ENCODE peak calls at places on chromosomes 1 and 21, in seven cellular contexts. Z is GM23338; I is stimulated activated CD8-positive, alpha-beta memory T cell treated with anti-CD3 and anti-CD28 coated beads, Interleukin-4, amount 100 ng/mL, for 24 hours; G is T-helper 2 cell; A is neural crest cell; K is activated naive CD4-positive, alpha-beta T cell treated with anti-CD3 and anti-CD28 coated beads for 36 hours; C is CD4-positive, alpha-beta T cell. J is an unnamed sample.

GRCh38 chr1:240350910-240351331 is 259.2 kb downstream of the FMN2 start:
- DNase-seq in Z (no peak), I (no peak), G (no peak), A (no peak), K (no peak), C (no peak), J (no peak)

GRCh38 chr1:64001038-64001437 is 202.4 kb upstream of the UBE2U start:
- DNase-seq in Z (no peak), I (no peak), G (no peak), A (no peak), K (no peak), C (no peak), J (no peak)

GRCh38 chr1:58982259-58982998 is 198.6 kb upstream of the JUN start:
- DNase-seq in Z (no peak), I (no peak), G (no peak), A (no peak), K (no peak), C (no peak), J (no peak)

GRCh38 chr1:187384504-187384903 is 555.8 kb downstream of the PLA2G4A start:
- DNase-seq in Z (no peak), I (no peak), G (no peak), A (no peak), K (no peak), C (no peak), J (no peak)

GRCh38 chr1:227891223-227891954 is 56.3 kb downstream of the WNT9A start:
- DNase-seq in Z (no peak), I (no peak), G (no peak), A (peak), K (no peak), C (no peak), J (peak)

GRCh38 chr1:17617787-17618557 is 78.5 kb downstream of the ARHGEF10L start:
- DNase-seq in Z (no peak), I (no peak), G (no peak), A (no peak), K (no peak), C (no peak), J (no peak)

GRCh38 chr1:166920561-166921475 is 44.8 kb upstream of the TADA1 start:
- DNase-seq in Z (peak), I (no peak), G (no peak), A (peak), K (no peak), C (no peak), J (peak)

GRCh38 chr1:53733447-53733931 is 5.5 kb downstream of the GLIS1 start:
- DNase-seq in Z (no peak), I (no peak), G (no peak), A (no peak), K (no peak), C (no peak), J (no peak)

GRCh38 chr1:11648732-11649158 is 5.5 kb downstream of the FBXO2 start:
- DNase-seq in Z (peak), I (no peak), G (peak), A (no peak), K (peak), C (peak), J (peak)

GRCh38 chr1:71521655-71522264 is 440.9 kb upstream of the ZRANB2 start:
- DNase-seq in Z (peak), I (no peak), G (no peak), A (peak), K (peak), C (no peak), J (peak)

GRCh38 chr1:17119744-17120482 is 662 bp upstream of the PADI2 start:
- DNase-seq in Z (peak), I (no peak), G (no peak), A (no peak), K (no peak), C (no peak), J (no peak)

GRCh38 chr1:8903410-8903809 is 24.9 kb upstream of the ENO1 start:
- DNase-seq in Z (no peak), I (no peak), G (no peak), A (no peak), K (peak), C (no peak), J (no peak)

GRCh38 chr1:22613226-22613918 is 23.1 kb upstream of the C1QA start:
- DNase-seq in Z (no peak), I (no peak), G (no peak), A (no peak), K (no peak), C (no peak), J (no peak)

GRCh38 chr1:37797750-37798345 is 4.2 kb downstream of the MANEAL start:
- DNase-seq in Z (no peak), I (no peak), G (no peak), A (no peak), K (no peak), C (no peak), J (no peak)

GRCh38 chr1:16032388-16033100 is 10.7 kb downstream of the CLCNKA start:
- DNase-seq in Z (peak), I (peak), G (no peak), A (peak), K (peak), C (no peak), J (peak)

GRCh38 chr1:53134961-53135734 is 7.3 kb downstream of the SLC1A7 start:
- DNase-seq in Z (no peak), I (no peak), G (peak), A (no peak), K (no peak), C (no peak), J (no peak)

GRCh38 chr1:232422098-232422497 is 207.8 kb downstream of the SIPA1L2 start:
- DNase-seq in Z (no peak), I (no peak), G (no peak), A (no peak), K (no peak), C (no peak), J (no peak)

GRCh38 chr1:202009326-202010031 is 908 bp upstream of the ELF3 start:
- DNase-seq in Z (peak), I (peak), G (peak), A (peak), K (peak), C (peak), J (peak)

GRCh38 chr1:247407180-247407616 is 8.8 kb upstream of the NLRP3 start:
- DNase-seq in Z (no peak), I (peak), G (peak), A (no peak), K (peak), C (peak), J (peak)

GRCh38 chr1:164928223-164928814 is 369.3 kb downstream of the PBX1 start:
- DNase-seq in Z (no peak), I (no peak), G (no peak), A (no peak), K (no peak), C (no peak), J (no peak)

GRCh38 chr1:222073307-222073995 is 331.6 kb upstream of the DUSP10 start:
- DNase-seq in Z (no peak), I (no peak), G (no peak), A (no peak), K (no peak), C (no peak), J (no peak)

GRCh38 chr1:36560621-36561364 is 78.1 kb upstream of the CSF3R start:
- DNase-seq in Z (no peak), I (no peak), G (no peak), A (no peak), K (no peak), C (no peak), J (no peak)

GRCh38 chr1:229340496-229340895 is 2.4 kb downstream of the CCSAP start:
- DNase-seq in Z (no peak), I (no peak), G (no peak), A (no peak), K (no peak), C (no peak), J (no peak)

GRCh38 chr1:54125671-54126070 is 27.1 kb downstream of the CDCP2 start:
- DNase-seq in Z (no peak), I (no peak), G (no peak), A (no peak), K (peak), C (no peak), J (no peak)

GRCh38 chr1:226653311-226653921 is 85.7 kb downstream of the ITPKB start:
- DNase-seq in Z (no peak), I (no peak), G (peak), A (no peak), K (peak), C (peak), J (peak)

GRCh38 chr1:45200435-45200834 is 6.0 kb downstream of the ZSWIM5 start:
- DNase-seq in Z (no peak), I (no peak), G (no peak), A (no peak), K (no peak), C (no peak), J (no peak)

GRCh38 chr21:35882791-35883240 is 177.5 kb downstream of the SETD4 start:
- DNase-seq in Z (peak), I (no peak), G (no peak), A (no peak), K (no peak), C (no peak), J (no peak)

GRCh38 chr1:53343831-53344668 is 16.2 kb upstream of the LRP8 start:
- DNase-seq in Z (no peak), I (no peak), G (no peak), A (no peak), K (no peak), C (no peak), J (no peak)